ENCODE peak calls at places on chromosomes 5 and 9, in five cellular contexts. B is hepatocyte, G is OCI-LY7, A is PC-9, F is SK-N-SH. L is an unnamed sample. For H4K20me1, the result is how much of the 10 kb centered on the place peaks cover.

GRCh38 chr5:124583469-124584350 is 162.7 kb downstream of the ZNF608 start:
- DNase-seq in B (peak), G (peak), A (peak), F (no peak), L (peak)

GRCh38 chr9:106287108-106287631 is 575.8 kb upstream of the ZNF462 start:
- DNase-seq in B (peak), G (no peak), A (no peak), F (peak), L (peak)

GRCh38 chr9:26893030-26893676 is 551 bp upstream of the CAAP1 start:
- DNase-seq in B (no peak), G (no peak), A (no peak), F (no peak), L (no peak)

GRCh38 chr5:123785160-123786001 is 273.4 kb downstream of the CSNK1G3 start:
- DNase-seq in B (peak), G (no peak), A (no peak), F (peak), L (peak)

GRCh38 chr5:134905246-134905996 is 490 bp downstream of the PCBD2 start:
- DNase-seq in B (peak), G (peak), A (no peak), F (peak), L (peak)

GRCh38 chr5:162174358-162174757 is 106.8 kb downstream of the GABRG2 start:
- DNase-seq in B (no peak), G (no peak), A (no peak), F (no peak), L (no peak)

GRCh38 chr5:169914766-169915165 is 65.5 kb downstream of the INSYN2B start:
- DNase-seq in B (peak), G (no peak), A (no peak), F (no peak), L (peak)

GRCh38 chr5:42250-42649 is 49.7 kb upstream of the PLEKHG4B start:
- DNase-seq in B (no peak), G (no peak), A (peak), F (no peak), L (peak)

GRCh38 chr9:18947772-18948391 is 85.1 kb downstream of the SAXO1 start:
- DNase-seq in B (peak), G (no peak), A (no peak), F (no peak), L (no peak)

GRCh38 chr5:158054388-158055092 is 195.6 kb upstream of the CLINT1 start:
- DNase-seq in B (no peak), G (no peak), A (no peak), F (peak), L (no peak)

GRCh38 chr9:116469128-116469527 is 218.0 kb upstream of the TRIM32 start:
- DNase-seq in B (no peak), G (no peak), A (no peak), F (no peak), L (no peak)

DNA sequence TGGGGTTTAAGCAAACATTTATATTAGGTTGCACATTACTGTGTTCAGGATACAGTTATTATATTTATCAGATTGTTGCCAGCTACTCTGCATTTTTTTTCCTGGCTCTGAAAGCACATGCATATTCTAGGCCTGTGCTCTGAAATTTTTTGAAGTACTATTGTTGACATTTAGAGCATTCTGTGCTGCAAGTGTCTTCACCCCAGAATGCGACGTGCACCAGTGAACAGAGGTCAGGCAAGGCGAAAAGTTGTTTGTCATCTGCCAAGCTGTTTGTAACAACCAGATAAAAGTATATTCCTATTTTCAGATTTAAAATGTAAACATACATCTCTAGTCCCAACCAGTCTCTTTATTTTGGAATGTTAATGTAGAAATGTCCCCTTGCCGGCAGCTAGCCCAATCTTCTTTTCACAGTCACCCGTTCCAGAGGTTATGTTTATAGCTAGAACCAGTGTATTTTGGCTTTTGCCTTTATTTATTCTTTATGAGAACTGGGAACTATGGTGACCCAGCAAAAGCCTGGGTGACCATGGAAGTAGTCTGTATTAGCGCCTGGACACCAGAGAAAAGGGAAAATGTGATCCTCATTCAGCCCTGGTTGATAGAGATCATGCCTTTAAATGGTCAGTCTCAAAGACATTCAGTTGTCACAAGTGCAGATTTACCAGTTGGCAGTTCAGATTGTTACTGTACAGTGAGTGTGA is 84.6 kb downstream of the NDUFAF2 start:
- DNase-seq in B (no peak), G (no peak), A (no peak), F (no peak), L (no peak)
- H3K27ac ChIP-seq in B (no peak), G (no peak), A (no peak), F (peak), L (no peak)

GRCh38 chr9:134411451-134412297 is 85.4 kb downstream of the RXRA start:
- DNase-seq in B (no peak), G (no peak), A (peak), F (no peak), L (no peak)
- H4K20me1 ChIP-seq in B (half or more), G (under half), A (under half), F (under half), L (under half)

GRCh38 chr5:111999286-111999685 is 242.3 kb upstream of the NREP start:
- DNase-seq in B (no peak), G (no peak), A (no peak), F (no peak), L (peak)
- H3K27ac ChIP-seq in B (no peak), G (no peak), A (no peak), F (peak), L (no peak)

DNA sequence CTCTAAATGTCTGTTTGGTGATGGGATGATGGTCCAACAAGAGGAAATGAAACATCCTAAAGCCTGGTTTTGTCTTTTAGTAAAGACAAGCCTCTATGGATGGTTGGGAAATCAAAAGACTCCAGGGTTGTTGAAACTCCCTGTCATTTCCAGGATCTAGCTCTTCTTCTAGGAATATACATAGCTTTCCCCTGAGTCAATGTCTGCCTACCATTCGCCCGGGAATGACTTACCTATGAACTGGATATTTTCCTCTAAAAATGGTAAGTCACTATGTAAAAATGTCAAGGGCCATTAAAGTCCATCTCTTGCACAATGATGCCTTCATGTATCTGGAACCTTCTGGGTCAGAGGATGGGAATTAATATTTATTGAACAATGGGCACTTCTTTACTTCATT is 11.1 kb upstream of the KIF12 start:
- DNase-seq in B (no peak), G (no peak), A (no peak), F (no peak), L (no peak)
- H4K20me1 ChIP-seq in B (under half), G (under half), A (under half), F (under half), L (under half)

GRCh38 chr9:1207681-1208080 is 157.5 kb downstream of the DMRT2 start:
- DNase-seq in B (no peak), G (no peak), A (no peak), F (no peak), L (no peak)
- H3K27ac ChIP-seq in B (no peak), G (no peak), A (no peak), F (no peak), L (no peak)

GRCh38 chr5:167593706-167594105 is 697.7 kb upstream of the WWC1 start:
- DNase-seq in B (no peak), G (no peak), A (no peak), F (no peak), L (no peak)

GRCh38 chr5:167592114-167592513 is 699.3 kb upstream of the WWC1 start:
- DNase-seq in B (no peak), G (no peak), A (no peak), F (no peak), L (no peak)

GRCh38 chr5:167595196-167595595 is 696.2 kb upstream of the WWC1 start:
- DNase-seq in B (no peak), G (no peak), A (no peak), F (no peak), L (no peak)

DNA sequence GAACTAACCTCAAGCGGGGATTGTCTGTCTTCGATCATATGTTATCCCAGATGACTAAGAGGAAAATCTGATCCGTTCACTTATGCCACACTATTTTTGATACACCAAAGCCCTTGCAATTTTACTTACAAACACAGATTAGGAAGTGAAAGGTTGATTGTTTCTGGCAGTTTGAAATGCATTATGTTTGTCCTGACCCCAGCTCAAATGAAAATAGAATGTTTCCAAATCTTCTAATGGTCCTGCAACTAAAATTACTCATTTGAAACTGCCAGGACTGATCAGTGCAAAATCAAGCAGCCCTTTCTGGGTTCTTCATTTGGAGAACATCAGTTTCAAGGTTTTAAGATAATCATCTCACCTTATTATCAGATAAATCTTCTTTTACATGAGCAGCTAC is 696.7 kb upstream of the WWC1 start:
- DNase-seq in B (no peak), G (no peak), A (no peak), F (no peak), L (no peak)
- H4K20me1 ChIP-seq in B (under half), G (under half), A (under half), F (under half), L (under half)

GRCh38 chr9:109913461-109913810 is 133.4 kb downstream of the PALM2AKAP2 start:
- DNase-seq in B (no peak), G (no peak), A (no peak), F (no peak), L (no peak)
- H3K27ac ChIP-seq in B (no peak), G (peak), A (no peak), F (no peak), L (no peak)

GRCh38 chr5:140130949-140131733 is 5.4 kb downstream of the IGIP start:
- DNase-seq in B (no peak), G (no peak), A (no peak), F (no peak), L (no peak)
- H4K20me1 ChIP-seq in B (under half), G (under half), A (under half), F (under half), L (under half)

GRCh38 chr5:131460133-131460532 is 174.9 kb downstream of the RAPGEF6 start:
- DNase-seq in B (no peak), G (no peak), A (no peak), F (no peak), L (no peak)

GRCh38 chr5:131461742-131462141 is 173.3 kb downstream of the RAPGEF6 start:
- DNase-seq in B (no peak), G (no peak), A (no peak), F (no peak), L (no peak)

GRCh38 chr5:131460867-131461572 is 174.0 kb downstream of the RAPGEF6 start:
- DNase-seq in B (no peak), G (no peak), A (no peak), F (peak), L (no peak)

GRCh38 chr5:131459216-131459615 is 175.8 kb downstream of the RAPGEF6 start:
- DNase-seq in B (no peak), G (no peak), A (no peak), F (no peak), L (no peak)

DNA sequence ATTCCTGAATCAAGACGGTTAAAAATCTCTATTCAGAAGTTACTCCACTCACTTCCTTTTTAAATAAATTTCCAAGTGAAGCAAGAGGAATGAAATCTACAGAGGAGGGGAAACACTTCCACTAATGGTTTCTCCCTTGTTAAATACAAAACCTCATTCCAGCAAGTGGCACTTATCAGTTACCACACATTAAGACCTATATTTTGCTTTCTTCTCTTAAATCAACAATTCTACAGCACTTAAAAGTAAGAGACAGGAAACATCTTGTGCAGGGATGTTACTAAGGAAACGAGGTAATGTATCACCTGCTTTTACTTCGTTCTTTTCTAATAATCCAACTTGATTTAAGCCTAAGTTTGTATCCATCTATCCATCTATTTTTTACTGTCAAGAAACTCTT is 172.6 kb downstream of the RAPGEF6 start:
- DNase-seq in B (no peak), G (no peak), A (no peak), F (no peak), L (no peak)
- H3K27ac ChIP-seq in B (no peak), G (no peak), A (no peak), F (no peak), L (no peak)

DNA sequence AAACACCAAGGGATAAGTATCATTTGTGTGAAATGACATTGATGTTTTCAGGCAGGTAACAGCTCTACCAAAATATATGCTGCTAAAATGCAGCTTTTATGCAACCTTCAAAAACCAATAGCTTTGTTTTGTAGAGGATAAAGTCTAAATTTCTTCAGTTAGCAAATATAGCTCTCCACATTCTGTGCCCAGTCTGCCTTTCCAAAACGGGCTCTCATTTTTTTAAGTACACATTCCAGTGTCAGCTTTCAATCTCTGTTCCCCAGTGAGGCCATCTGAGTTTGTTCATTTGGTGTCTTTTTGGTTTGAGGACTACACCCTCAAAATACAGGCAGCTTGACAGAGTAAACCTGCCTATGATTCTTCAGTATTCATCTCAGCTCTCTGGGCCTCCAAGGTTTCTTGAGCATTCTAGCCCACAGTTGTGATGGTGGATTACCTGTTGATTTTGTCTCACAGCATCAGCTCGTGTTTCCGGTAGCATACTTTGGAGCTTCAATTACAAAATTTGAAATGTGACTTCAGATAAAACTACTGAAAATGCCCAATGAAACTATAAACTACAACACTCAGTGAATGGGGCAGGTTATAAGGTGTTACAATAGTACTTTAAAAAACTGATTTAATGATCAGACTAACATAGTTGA is 55.7 kb downstream of the NR3C1 start:
- DNase-seq in B (no peak), G (no peak), A (no peak), F (no peak), L (no peak)
- H4K20me1 ChIP-seq in B (under half), G (under half), A (under half), F (under half), L (under half)